ENCODE peak calls at places on chromosomes 7 and 10, in eight cellular contexts. D is hepatocyte, K is tibial nerve, V is right lobe of liver, R is aorta, W is adrenal gland, E is SJCRH30, U is A673. L is an unnamed sample. For H3K4me1, the result is how much of the 10 kb centered on the place peaks cover.

GRCh38 chr7:47336178-47337020 is 245.5 kb downstream of the TNS3 start:
- DNase-seq in R (peak), K (no peak), V (no peak), W (peak), U (no peak), E (peak), D (no peak), L (no peak)

GRCh38 chr10:69730251-69731156 is 71.2 kb upstream of the COL13A1 start:
- DNase-seq in W (peak), R (no peak), D (peak), U (no peak), K (no peak), V (no peak), E (no peak), L (no peak)

GRCh38 chr10:78305311-78305710 is 271.6 kb downstream of the RPS24 start:
- DNase-seq in R (no peak), E (no peak), U (no peak), W (no peak), V (no peak), D (no peak), K (no peak), L (no peak)

GRCh38 chr10:101032637-101033201 is 1.7 kb downstream of the SFXN3 start:
- DNase-seq in K (peak), E (peak), D (peak), U (peak), W (peak), R (no peak), V (peak), L (no peak)

GRCh38 chr7:101106387-101106786 is 20.5 kb upstream of the SERPINE1 start:
- DNase-seq in D (no peak), K (no peak), R (no peak), E (no peak), U (no peak), V (no peak), W (no peak), L (peak)

GRCh38 chr10:121289800-121290199 is 308.4 kb downstream of the FGFR2 start:
- DNase-seq in W (no peak), U (no peak), V (no peak), R (no peak), D (no peak), K (no peak), E (no peak), L (no peak)

GRCh38 chr10:132264966-132265877 is 42.5 kb downstream of the STK32C start:
- DNase-seq in R (peak), V (peak), W (peak), K (no peak), E (no peak), U (no peak), D (peak), L (no peak)

GRCh38 chr7:111240371-111240770 is 149.4 kb downstream of the LRRN3 start:
- DNase-seq in K (no peak), D (no peak), V (no peak), E (peak), R (no peak), U (no peak), W (no peak), L (no peak)

GRCh38 chr10:60003709-60004191 is 97.4 kb upstream of the CCDC6 start:
- DNase-seq in R (no peak), E (no peak), K (no peak), D (no peak), V (no peak), W (no peak), U (no peak), L (no peak)

GRCh38 chr7:97005764-97006145 is 402 bp downstream of the DLX6 start:
- DNase-seq in R (no peak), U (no peak), D (no peak), W (no peak), V (no peak), E (no peak), K (no peak), L (no peak)

GRCh38 chr10:123136221-123136805 is 543 bp downstream of the HMX3 start:
- DNase-seq in U (no peak), W (no peak), V (no peak), E (no peak), K (no peak), D (no peak), R (no peak), L (no peak)

GRCh38 chr7:94511763-94512162 is 2.2 kb downstream of the CASD1 start:
- DNase-seq in W (no peak), E (peak), K (no peak), D (no peak), R (no peak), V (no peak), U (no peak), L (no peak)

GRCh38 chr10:16717617-16718395 is 99.4 kb downstream of the RSU1 start:
- DNase-seq in R (no peak), D (no peak), W (no peak), V (no peak), K (no peak), U (no peak), E (peak), L (no peak)

GRCh38 chr10:93911865-93912264 is 18.1 kb downstream of the SLC35G1 start:
- DNase-seq in K (no peak), D (no peak), W (no peak), R (no peak), U (no peak), V (no peak), E (no peak), L (no peak)

GRCh38 chr10:21195149-21195731 is 298.1 kb upstream of the NEBL start:
- DNase-seq in W (no peak), V (no peak), R (no peak), E (no peak), K (no peak), U (no peak), D (no peak), L (no peak)

GRCh38 chr10:32489935-32490334 is 44.0 kb downstream of the CCDC7 start:
- DNase-seq in E (no peak), K (no peak), V (no peak), U (no peak), R (no peak), D (no peak), W (no peak), L (no peak)

GRCh38 chr7:30390872-30391646 is 87.5 kb downstream of the NOD1 start:
- DNase-seq in U (peak), V (no peak), D (no peak), R (no peak), W (no peak), E (no peak), K (no peak), L (no peak)

GRCh38 chr7:140989068-140989467 is 25.7 kb downstream of the MRPS33 start:
- DNase-seq in K (no peak), V (no peak), R (no peak), D (peak), E (no peak), U (no peak), W (no peak), L (no peak)

GRCh38 chr7:111758332-111758731 is 196.0 kb upstream of the IMMP2L start:
- DNase-seq in K (no peak), R (no peak), W (no peak), D (peak), V (no peak), U (no peak), E (no peak), L (no peak)

GRCh38 chr10:117980216-117980615 is 66.5 kb downstream of the RAB11FIP2 start:
- DNase-seq in W (no peak), U (no peak), D (no peak), K (no peak), V (no peak), E (no peak), R (no peak), L (no peak)

GRCh38 chr10:78134919-78135318 is 101.3 kb downstream of the RPS24 start:
- DNase-seq in W (no peak), E (peak), R (no peak), V (no peak), K (no peak), D (no peak), U (no peak), L (no peak)

GRCh38 chr7:96236198-96237039 is 85.5 kb downstream of the SLC25A13 start:
- DNase-seq in V (no peak), D (peak), U (peak), K (peak), E (peak), W (peak), R (peak), L (no peak)

GRCh38 chr7:33669251-33669670 is 236.1 kb upstream of the BMPER start:
- DNase-seq in D (no peak), R (no peak), V (no peak), W (no peak), E (peak), K (no peak), U (peak), L (no peak)

GRCh38 chr7:40694041-40694809 is 559.4 kb downstream of the SUGCT start:
- DNase-seq in D (no peak), U (no peak), R (no peak), E (no peak), V (no peak), K (no peak), W (no peak), L (no peak)

GRCh38 chr10:129775681-129776080 is 188.4 kb downstream of the EBF3 start:
- DNase-seq in V (peak), U (no peak), D (no peak), W (no peak), E (no peak), R (peak), K (no peak), L (no peak)

GRCh38 chr10:75295901-75296441 is 60.2 kb upstream of the COMTD1 start:
- DNase-seq in K (no peak), D (no peak), U (no peak), W (peak), V (no peak), E (no peak), R (no peak), L (no peak)

GRCh38 chr7:12670759-12671545 is 16.5 kb upstream of the ARL4A start:
- DNase-seq in R (no peak), W (no peak), E (no peak), U (no peak), D (no peak), K (no peak), V (no peak), L (no peak)

GRCh38 chr7:27180431-27181175 is 4.4 kb downstream of the HOXA11 start:
- DNase-seq in W (no peak), E (no peak), K (no peak), R (peak), V (no peak), D (no peak), U (no peak), L (peak)

GRCh38 chr7:35619863-35620262 is 75.1 kb downstream of the HERPUD2 start:
- DNase-seq in W (no peak), D (no peak), V (no peak), E (no peak), R (no peak), K (no peak), U (no peak), L (no peak)

GRCh38 chr10:43254199-43254730 is 12.6 kb downstream of the RASGEF1A start:
- DNase-seq in E (no peak), R (no peak), U (no peak), K (no peak), W (peak), D (peak), V (peak), L (peak)

GRCh38 chr7:91569702-91570457 is 305.6 kb downstream of the FZD1 start:
- DNase-seq in K (no peak), R (no peak), U (no peak), V (no peak), E (no peak), D (no peak), W (no peak), L (no peak)

GRCh38 chr7:79979437-79979836 is 155.2 kb upstream of the GNAI1 start:
- DNase-seq in R (no peak), W (no peak), E (no peak), D (no peak), K (no peak), U (no peak), V (no peak), L (no peak)

GRCh38 chr7:8260871-8261707 is 878 bp downstream of the ICA1 start:
- DNase-seq in W (peak), K (peak), D (peak), V (peak), E (no peak), R (peak), U (no peak), L (peak)

GRCh38 chr7:22127835-22128527 is 182.3 kb upstream of the CDCA7L start:
- DNase-seq in U (peak), V (no peak), R (no peak), W (no peak), E (no peak), D (no peak), K (no peak), L (no peak)

GRCh38 chr10:125799446-125799845 is 23.6 kb downstream of the UROS start:
- DNase-seq in E (no peak), R (no peak), U (no peak), K (no peak), V (no peak), D (no peak), W (no peak), L (no peak)

GRCh38 chr10:112136816-112137215 is 46.7 kb downstream of the GPAM start:
- DNase-seq in E (no peak), U (no peak), R (no peak), W (no peak), K (no peak), D (no peak), V (no peak), L (no peak)

GRCh38 chr7:41403291-41403690 is 299.6 kb downstream of the INHBA start:
- DNase-seq in E (no peak), V (no peak), R (no peak), D (no peak), U (no peak), K (no peak), W (no peak), L (no peak)

DNA sequence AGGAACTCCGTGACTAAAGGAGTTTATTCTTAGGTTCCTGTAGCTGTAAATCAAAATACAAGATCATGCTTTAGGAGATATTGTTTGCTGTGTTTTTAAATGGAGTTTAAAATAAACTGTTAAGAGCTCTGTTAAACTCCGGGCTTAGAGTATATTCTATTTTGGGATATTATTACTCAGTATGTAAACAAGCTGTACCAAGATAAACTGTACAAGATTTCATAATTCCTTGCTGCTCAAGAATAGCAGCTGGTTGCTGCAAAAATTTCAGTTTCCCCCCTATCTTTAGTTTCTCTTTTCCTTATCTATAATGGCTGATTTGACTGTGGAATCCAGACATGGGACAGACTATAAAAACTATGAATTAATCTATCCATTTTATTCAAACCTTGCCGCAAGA is 215.7 kb downstream of the HTR7 start:
- DNase-seq in R (no peak), E (no peak), U (no peak), D (no peak), K (no peak), V (no peak), W (no peak), L (no peak)
- H3K27ac ChIP-seq in R (no peak), E (no peak), U (no peak), D (peak), K (no peak), V (no peak), W (no peak), L (peak)

DNA sequence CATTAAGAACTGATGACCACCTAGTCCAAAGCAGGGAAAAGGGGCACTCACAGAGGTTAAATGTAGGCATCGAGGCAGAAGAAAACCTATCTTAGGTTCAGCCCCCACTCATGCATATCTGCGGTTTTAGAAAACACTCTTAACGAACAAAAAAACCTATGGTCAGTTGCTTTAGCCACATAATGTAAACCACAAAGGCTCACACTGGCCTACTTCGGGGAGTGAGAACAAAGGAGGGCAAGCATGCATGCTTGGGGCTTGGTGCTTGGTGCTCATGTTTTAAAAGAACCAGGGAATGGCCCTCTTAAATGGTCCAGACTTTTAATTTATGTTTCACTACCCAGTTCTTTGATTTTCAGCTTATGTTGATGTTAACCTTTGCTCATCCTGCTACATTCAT is 14.2 kb downstream of the INSYN2A start:
- DNase-seq in E (no peak), W (no peak), R (no peak), V (no peak), U (no peak), D (no peak), K (no peak), L (no peak)
- H3K4me3 ChIP-seq in E (no peak), W (no peak), R (no peak), V (no peak), U (no peak), D (no peak), K (no peak), L (no peak)

GRCh38 chr10:12195281-12195602 is 449 bp downstream of the NUDT5 start:
- DNase-seq in W (no peak), K (no peak), R (no peak), E (no peak), U (no peak), D (no peak), V (no peak), L (no peak)

GRCh38 chr10:12195603-12196506 is at the start of the genes CDC123 and NUDT5:
- DNase-seq in W (peak), D (peak), U (peak), E (peak), R (peak), V (peak), K (peak), L (peak)

GRCh38 chr10:12193193-12193592 is 2.5 kb downstream of the NUDT5 start:
- DNase-seq in V (no peak), R (no peak), D (no peak), K (no peak), W (no peak), E (no peak), U (peak), L (no peak)

GRCh38 chr10:12196531-12197211 is 683 bp downstream of the CDC123 start:
- DNase-seq in E (no peak), V (no peak), D (no peak), K (no peak), W (no peak), U (no peak), R (no peak), L (no peak)

DNA sequence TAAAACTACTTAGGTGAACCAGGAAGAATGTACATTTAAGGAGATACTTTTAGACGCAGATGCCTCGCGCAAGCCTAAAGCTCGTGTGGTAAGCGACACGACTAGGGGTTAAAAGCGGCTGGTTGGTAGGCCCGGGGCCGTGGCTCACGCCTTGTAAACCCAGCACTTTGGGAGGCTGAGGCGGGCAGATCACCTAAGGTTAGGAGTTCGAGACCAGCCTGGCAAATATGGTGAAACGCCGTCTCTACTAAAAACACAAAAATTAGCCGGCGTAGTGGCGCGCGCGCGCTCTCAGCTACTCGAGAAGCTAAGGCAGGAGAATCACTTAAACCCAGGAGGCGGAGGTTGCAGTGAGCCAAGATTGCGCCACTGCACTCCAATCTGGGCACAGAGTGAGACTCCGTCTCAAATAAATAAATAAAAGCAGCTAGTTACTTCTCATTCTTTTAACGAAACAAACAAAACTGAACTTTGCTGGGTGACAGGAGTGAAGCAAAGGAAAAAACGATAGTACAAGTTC is 879 bp downstream of the NUDT5 start:
- DNase-seq in V (peak), W (peak), E (peak), R (peak), U (peak), D (peak), K (peak), L (peak)
- H3K4me1 ChIP-seq in V (under half), W (under half), E (under half), R (under half), U (under half), D (under half), K (half or more), L (under half)

GRCh38 chr10:29479081-29479917 is 155.5 kb downstream of the SVIL start:
- DNase-seq in K (no peak), D (no peak), U (no peak), V (no peak), W (no peak), E (peak), R (no peak), L (no peak)

GRCh38 chr10:29481906-29482440 is 152.8 kb downstream of the SVIL start:
- DNase-seq in D (no peak), E (no peak), K (no peak), W (no peak), U (no peak), V (no peak), R (no peak), L (no peak)

GRCh38 chr10:29486466-29486865 is 148.3 kb downstream of the SVIL start:
- DNase-seq in R (no peak), E (no peak), D (no peak), U (no peak), V (no peak), W (no peak), K (no peak), L (no peak)

GRCh38 chr10:29480281-29480954 is 154.4 kb downstream of the SVIL start:
- DNase-seq in U (no peak), K (no peak), R (no peak), V (no peak), E (no peak), W (no peak), D (no peak), L (no peak)

GRCh38 chr10:29482591-29483421 is 152.0 kb downstream of the SVIL start:
- DNase-seq in V (no peak), R (no peak), E (peak), K (no peak), U (peak), W (no peak), D (no peak), L (no peak)
- H3K27ac ChIP-seq in V (no peak), R (no peak), E (no peak), K (peak), U (peak), W (peak), D (peak), L (no peak)

GRCh38 chr10:26860542-26861325 is at the start of gene ABI1:
- DNase-seq in K (peak), W (peak), U (peak), E (peak), D (peak), V (peak), R (peak), L (peak)
- H3K4me3 ChIP-seq in K (peak), W (peak), U (peak), E (peak), D (peak), V (peak), R (peak), L (peak)